ENCODE peak calls at places on chromosomes 13 and 19, in four cellular contexts. P, N, M and V are unnamed samples.

GRCh38 chr13:76980075-76980718 is 11.7 kb upstream of the CLN5 start:
- DNase-seq in M (peak; percentile 85), P (peak; percentile 24), N (peak; percentile 43), V (peak; percentile 100)

GRCh38 chr19:38417544-38418506 is 8.2 kb downstream of the RASGRP4 start:
- DNase-seq in N (no peak), P (no peak), M (peak; percentile 92), V (no peak)

GRCh38 chr13:102195566-102196462 is 206.0 kb downstream of the FGF14 start:
- DNase-seq in P (peak; percentile 47), M (no peak), N (no peak), V (no peak)

GRCh38 chr13:74135306-74136088 is 1.3 kb upstream of the KLF12 start:
- DNase-seq in P (peak; percentile 75), M (peak; percentile 33), N (no peak), V (peak; percentile 86)

GRCh38 chr19:38952395-38953165 is 21.8 kb downstream of the MRPS12 start:
- DNase-seq in P (peak; percentile 16), M (peak; percentile 81), N (peak; percentile 51), V (no peak)

GRCh38 chr13:90420683-90421082 is 926.8 kb upstream of the MIR17HG start:
- DNase-seq in N (no peak), P (peak; percentile 13), M (no peak), V (no peak)

GRCh38 chr19:17402982-17403855 is 2.2 kb downstream of the BST2 start:
- DNase-seq in P (no peak), N (no peak), M (peak; percentile 62), V (peak; percentile 94)

GRCh38 chr19:34313188-34313587 is 51.8 kb upstream of the GPI start:
- DNase-seq in M (no peak), N (no peak), P (peak; percentile 84), V (no peak)

GRCh38 chr13:20174656-20175405 is 14.0 kb upstream of the GJA3 start:
- DNase-seq in M (peak; percentile 69), P (peak; percentile 99), N (peak; percentile 26), V (peak; percentile 21)

GRCh38 chr13:95256086-95256485 is 45.2 kb downstream of the ABCC4 start:
- DNase-seq in N (peak; percentile 23), P (peak; percentile 97), M (peak; percentile 39), V (no peak)

GRCh38 chr13:90801621-90802020 is 545.9 kb upstream of the MIR17HG start:
- DNase-seq in N (no peak), P (no peak), M (no peak), V (no peak)

GRCh38 chr13:87123987-87124784 is 547.0 kb upstream of the SLITRK5 start:
- DNase-seq in M (peak; percentile 1), P (peak; percentile 100), N (peak; percentile 10), V (peak; percentile 88)

GRCh38 chr13:109000207-109000606 is 370.8 kb downstream of the MYO16 start:
- DNase-seq in P (no peak), N (no peak), M (no peak), V (no peak)

GRCh38 chr19:35042954-35043604 is 1.6 kb downstream of the HPN start:
- DNase-seq in N (peak; percentile 43), M (no peak), P (no peak), V (no peak)

GRCh38 chr19:5002143-5002542 is 33.2 kb downstream of the KDM4B start:
- DNase-seq in P (peak; percentile 73), M (no peak), N (peak; percentile 84), V (no peak)

GRCh38 chr19:33110201-33110910 is 21.6 kb upstream of the WDR88 start:
- DNase-seq in P (peak; percentile 87), N (no peak), M (no peak), V (no peak)

GRCh38 chr19:46546194-46546896 is 50.7 kb upstream of the PNMA8B start:
- DNase-seq in M (peak; percentile 33), N (peak; percentile 30), P (peak; percentile 14), V (peak; percentile 67)

GRCh38 chr13:90594694-90595093 is 752.8 kb upstream of the MIR17HG start:
- DNase-seq in P (peak; percentile 23), N (no peak), M (no peak), V (no peak)

GRCh38 chr13:45623516-45624090 is 8.1 kb upstream of the ERICH6B start:
- DNase-seq in N (peak; percentile 19), M (peak; percentile 25), P (peak; percentile 16), V (peak; percentile 53)

GRCh38 chr13:42049454-42049780 is 969 bp downstream of the DGKH start:
- DNase-seq in M (no peak), N (no peak), P (no peak), V (no peak)

GRCh38 chr19:7787141-7787540 is 24.1 kb downstream of the CLEC4M start:
- DNase-seq in P (no peak), N (no peak), M (no peak), V (no peak)

GRCh38 chr13:38979891-38980627 is 10.6 kb downstream of the STOML3 start:
- DNase-seq in M (no peak), P (no peak), N (no peak), V (no peak)

DNA sequence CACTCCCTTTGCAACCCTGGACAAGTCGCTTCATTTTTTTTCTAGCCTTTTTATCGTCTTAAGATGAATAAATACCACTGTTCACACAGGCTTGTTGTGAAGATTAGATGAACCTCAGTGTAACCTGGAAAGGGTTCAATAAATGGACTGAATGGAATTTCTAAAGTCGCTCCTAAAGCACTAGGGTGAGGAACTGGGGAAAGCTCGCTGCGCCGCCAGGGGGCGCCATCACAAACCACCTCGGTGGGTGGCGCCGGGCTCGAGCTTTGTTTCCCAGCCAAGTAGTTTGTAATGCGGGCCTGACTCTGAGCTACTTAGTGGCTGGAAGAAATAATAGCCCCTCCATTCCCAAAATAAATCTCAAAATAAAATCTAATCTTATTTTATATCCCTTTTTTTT is 2.2 kb upstream of the CEACAM6 start:
- DNase-seq in M (peak; percentile 74), P (no peak), N (peak; percentile 6), V (peak; percentile 67)
- TF ChIP-seq BHLHE40 in M (no peak), P (no peak), N (no peak), V (no peak)

GRCh38 chr19:29277107-29277506 is 64.2 kb upstream of the UQCRFS1 start:
- DNase-seq in P (no peak), N (no peak), M (no peak), V (no peak)
- TF ChIP-seq BHLHE40 in P (no peak), N (no peak), M (no peak), V (no peak)

GRCh38 chr13:32426191-32426980 is 1.5 kb downstream of the N4BP2L1 start:
- DNase-seq in N (no peak), M (no peak), P (no peak), V (no peak)
- TF ChIP-seq BHLHE40 in N (peak; percentile 40), M (no peak), P (no peak), V (no peak)

DNA sequence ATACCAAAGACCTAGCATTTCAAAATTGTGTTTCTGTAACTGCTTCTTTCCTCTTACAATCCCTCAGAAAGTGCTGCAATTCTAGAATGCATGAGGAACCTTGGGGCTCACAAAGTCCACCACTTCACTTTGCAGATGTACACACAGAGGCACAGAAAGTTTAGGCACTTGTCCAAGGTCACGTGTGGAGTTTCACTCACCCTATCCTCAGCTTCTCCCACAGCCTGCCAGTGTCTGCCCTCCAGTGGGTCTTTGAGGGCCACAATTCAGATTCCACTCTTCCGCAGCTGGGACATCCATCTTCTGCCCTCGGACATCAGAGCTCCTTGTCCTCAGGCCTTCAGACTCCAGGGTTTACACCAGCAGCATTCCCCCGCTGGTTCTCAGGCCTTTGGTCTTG is 210.5 kb upstream of the SERP2 start:
- DNase-seq in P (no peak), M (no peak), N (no peak), V (no peak)
- TF ChIP-seq BHLHE40 in P (no peak), M (no peak), N (no peak), V (no peak)

GRCh38 chr13:36905944-36906343 is 14.1 kb downstream of the SMAD9 start:
- DNase-seq in M (no peak), P (no peak), N (no peak), V (no peak)
- TF ChIP-seq BHLHE40 in M (no peak), P (no peak), N (no peak), V (no peak)

DNA sequence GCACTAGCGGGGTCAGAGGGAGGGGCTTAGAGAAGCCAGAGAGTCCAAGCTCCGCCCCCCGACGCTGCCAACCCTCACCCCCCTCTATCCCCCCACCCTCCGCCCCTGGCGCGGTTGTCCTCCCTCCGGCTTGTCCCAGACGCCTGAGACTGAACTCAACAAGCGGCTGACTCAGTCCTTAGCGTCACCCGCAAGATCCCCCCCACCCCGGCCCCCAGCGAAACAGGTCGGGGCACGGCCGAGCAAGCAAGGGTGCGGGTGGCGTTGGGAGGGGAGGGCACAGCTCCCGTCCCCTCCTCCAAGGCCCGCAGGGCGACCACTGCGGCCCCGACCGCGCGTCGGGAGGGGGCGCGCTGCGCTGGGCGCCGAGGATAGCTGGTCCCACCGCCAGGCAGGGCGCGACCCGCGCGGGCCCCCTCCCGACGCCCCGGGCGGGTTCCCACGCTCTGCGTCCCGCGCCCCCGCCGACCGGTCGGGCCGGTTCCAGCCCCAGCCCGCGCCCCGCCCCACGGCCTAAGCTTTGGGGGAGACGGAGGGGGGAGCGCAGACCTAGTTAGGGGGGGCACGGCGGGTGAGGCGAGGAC is 5.3 kb downstream of the NOTCH3 start:
- DNase-seq in M (peak; percentile 33), P (peak; percentile 61), N (no peak), V (peak; percentile 67)
- TF ChIP-seq BHLHE40 in M (no peak), P (no peak), N (no peak), V (no peak)

GRCh38 chr19:29544656-29545360 is 19.0 kb downstream of the VSTM2B start:
- DNase-seq in M (no peak), P (no peak), N (no peak), V (no peak)

GRCh38 chr19:29547361-29547960 is 21.7 kb downstream of the VSTM2B start:
- DNase-seq in M (no peak), N (no peak), P (no peak), V (no peak)

GRCh38 chr19:29546583-29547190 is 20.9 kb downstream of the VSTM2B start:
- DNase-seq in M (no peak), N (peak; percentile 51), P (no peak), V (no peak)

GRCh38 chr19:29547981-29548380 is 22.2 kb downstream of the VSTM2B start:
- DNase-seq in P (no peak), M (no peak), N (no peak), V (no peak)

DNA sequence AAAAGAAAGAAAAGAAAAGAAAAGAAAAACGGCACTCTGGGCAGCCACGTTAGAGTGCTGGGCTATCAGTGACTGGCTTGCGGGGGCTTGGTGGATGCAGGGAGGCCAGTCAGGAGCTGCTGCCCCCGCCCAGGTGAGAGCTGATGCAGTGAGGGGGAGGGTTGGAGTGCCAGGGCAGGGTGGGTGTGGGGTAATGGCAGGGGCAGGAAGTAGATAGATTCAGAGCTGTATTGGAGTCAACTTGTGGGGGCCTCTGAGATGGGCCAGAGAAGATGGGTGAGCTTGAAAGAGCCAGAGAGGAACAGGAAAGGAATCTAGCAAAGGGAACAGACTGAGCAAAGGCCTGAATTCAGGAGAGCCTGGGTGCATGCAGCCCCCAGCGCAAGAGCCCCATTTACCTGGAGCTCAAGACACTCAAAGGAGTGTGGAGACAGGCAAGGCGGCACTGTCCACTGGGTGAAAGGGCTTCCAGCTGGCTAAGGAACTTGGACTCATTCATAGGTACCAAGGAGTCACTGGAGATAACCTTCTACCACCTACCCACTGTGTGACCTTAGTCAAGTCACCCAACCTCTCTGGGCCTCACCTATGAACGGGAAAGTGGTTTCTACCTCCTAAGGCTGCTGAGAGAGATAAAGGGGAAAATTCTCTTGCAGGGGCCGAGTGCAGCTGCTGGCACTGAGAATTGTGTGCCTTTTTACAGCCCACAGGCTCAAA is 20.2 kb downstream of the VSTM2B start:
- DNase-seq in M (no peak), P (no peak), N (no peak), V (no peak)
- TF ChIP-seq BHLHE40 in M (no peak), P (no peak), N (no peak), V (no peak)

GRCh38 chr13:34657716-34658115 is 284.4 kb upstream of the NBEA start:
- DNase-seq in P (peak; percentile 24), M (peak; percentile 7), N (no peak), V (no peak)
- TF ChIP-seq BHLHE40 in P (no peak), M (no peak), N (no peak), V (no peak)